ENCODE peak calls at places on chromosomes 1 and 21, in nine cellular contexts. One of them, this sample, is unnamed.

GRCh38 chr1:57162607-57163235 is 196.9 kb upstream of the C8B start:
- DNase-seq in activated T-helper 1 cell treated with anti-CD3 and anti-CD28 coated beads, Interleukin-2, amount 50 U/mL, for 16 hours: no peak
- DNase-seq in endothelial cell: no peak
- DNase-seq in Right ventricle myocardium superior: peak
- DNase-seq in cerebellar nuclear complex: peak
- DNase-seq in naive thymus-derived CD8-positive, alpha-beta T cell: no peak
- DNase-seq in mesothelial cell of epicardium: no peak
- DNase-seq in cardiac muscle cell: no peak
- DNase-seq in HTR-8/SVneo: no peak
- DNase-seq in this sample: no peak

GRCh38 chr21:41923641-41924342 is 30.0 kb downstream of the C2CD2 start:
- DNase-seq in activated T-helper 1 cell treated with anti-CD3 and anti-CD28 coated beads, Interleukin-2, amount 50 U/mL, for 16 hours: no peak
- DNase-seq in endothelial cell: no peak
- DNase-seq in Right ventricle myocardium superior: no peak
- DNase-seq in cerebellar nuclear complex: no peak
- DNase-seq in naive thymus-derived CD8-positive, alpha-beta T cell: peak
- DNase-seq in mesothelial cell of epicardium: no peak
- DNase-seq in cardiac muscle cell: peak
- DNase-seq in HTR-8/SVneo: no peak
- DNase-seq in this sample: no peak

GRCh38 chr1:211541715-211542477 is 37.1 kb downstream of the SLC30A1 start:
- DNase-seq in activated T-helper 1 cell treated with anti-CD3 and anti-CD28 coated beads, Interleukin-2, amount 50 U/mL, for 16 hours: no peak
- DNase-seq in endothelial cell: no peak
- DNase-seq in Right ventricle myocardium superior: no peak
- DNase-seq in cerebellar nuclear complex: no peak
- DNase-seq in naive thymus-derived CD8-positive, alpha-beta T cell: no peak
- DNase-seq in mesothelial cell of epicardium: no peak
- DNase-seq in cardiac muscle cell: peak
- DNase-seq in HTR-8/SVneo: no peak
- DNase-seq in this sample: no peak

GRCh38 chr1:77494036-77494435 is 188.4 kb downstream of the ZZZ3 start:
- DNase-seq in activated T-helper 1 cell treated with anti-CD3 and anti-CD28 coated beads, Interleukin-2, amount 50 U/mL, for 16 hours: no peak
- DNase-seq in endothelial cell: no peak
- DNase-seq in Right ventricle myocardium superior: no peak
- DNase-seq in cerebellar nuclear complex: no peak
- DNase-seq in naive thymus-derived CD8-positive, alpha-beta T cell: no peak
- DNase-seq in mesothelial cell of epicardium: no peak
- DNase-seq in cardiac muscle cell: no peak
- DNase-seq in HTR-8/SVneo: no peak
- DNase-seq in this sample: no peak

GRCh38 chr1:180580237-180580636 is 21.5 kb downstream of the OVAAL start:
- DNase-seq in activated T-helper 1 cell treated with anti-CD3 and anti-CD28 coated beads, Interleukin-2, amount 50 U/mL, for 16 hours: no peak
- DNase-seq in endothelial cell: no peak
- DNase-seq in Right ventricle myocardium superior: no peak
- DNase-seq in cerebellar nuclear complex: no peak
- DNase-seq in naive thymus-derived CD8-positive, alpha-beta T cell: no peak
- DNase-seq in mesothelial cell of epicardium: no peak
- DNase-seq in cardiac muscle cell: no peak
- DNase-seq in HTR-8/SVneo: no peak
- DNase-seq in this sample: no peak

GRCh38 chr1:59128784-59129227 is 168.1 kb upstream of the FGGY start:
- DNase-seq in activated T-helper 1 cell treated with anti-CD3 and anti-CD28 coated beads, Interleukin-2, amount 50 U/mL, for 16 hours: no peak
- DNase-seq in endothelial cell: no peak
- DNase-seq in Right ventricle myocardium superior: no peak
- DNase-seq in cerebellar nuclear complex: no peak
- DNase-seq in naive thymus-derived CD8-positive, alpha-beta T cell: no peak
- DNase-seq in mesothelial cell of epicardium: no peak
- DNase-seq in cardiac muscle cell: peak
- DNase-seq in HTR-8/SVneo: peak
- DNase-seq in this sample: no peak

GRCh38 chr1:53631622-53632310 is 107.2 kb downstream of the GLIS1 start:
- DNase-seq in activated T-helper 1 cell treated with anti-CD3 and anti-CD28 coated beads, Interleukin-2, amount 50 U/mL, for 16 hours: no peak
- DNase-seq in endothelial cell: no peak
- DNase-seq in Right ventricle myocardium superior: no peak
- DNase-seq in cerebellar nuclear complex: no peak
- DNase-seq in naive thymus-derived CD8-positive, alpha-beta T cell: no peak
- DNase-seq in mesothelial cell of epicardium: no peak
- DNase-seq in cardiac muscle cell: no peak
- DNase-seq in HTR-8/SVneo: no peak
- DNase-seq in this sample: no peak

GRCh38 chr1:174812026-174812425 is 187.7 kb upstream of the CACYBP start:
- DNase-seq in activated T-helper 1 cell treated with anti-CD3 and anti-CD28 coated beads, Interleukin-2, amount 50 U/mL, for 16 hours: no peak
- DNase-seq in endothelial cell: no peak
- DNase-seq in Right ventricle myocardium superior: no peak
- DNase-seq in cerebellar nuclear complex: no peak
- DNase-seq in naive thymus-derived CD8-positive, alpha-beta T cell: no peak
- DNase-seq in mesothelial cell of epicardium: no peak
- DNase-seq in cardiac muscle cell: no peak
- DNase-seq in HTR-8/SVneo: no peak
- DNase-seq in this sample: no peak

GRCh38 chr1:167221126-167221803 is 579 bp downstream of the POU2F1 start:
- DNase-seq in activated T-helper 1 cell treated with anti-CD3 and anti-CD28 coated beads, Interleukin-2, amount 50 U/mL, for 16 hours: peak
- DNase-seq in endothelial cell: peak
- DNase-seq in Right ventricle myocardium superior: peak
- DNase-seq in cerebellar nuclear complex: no peak
- DNase-seq in naive thymus-derived CD8-positive, alpha-beta T cell: no peak
- DNase-seq in mesothelial cell of epicardium: peak
- DNase-seq in cardiac muscle cell: peak
- DNase-seq in HTR-8/SVneo: no peak
- DNase-seq in this sample: no peak

GRCh38 chr1:244450597-244451538 is 841 bp downstream of the ADSS2 start:
- DNase-seq in activated T-helper 1 cell treated with anti-CD3 and anti-CD28 coated beads, Interleukin-2, amount 50 U/mL, for 16 hours: peak
- DNase-seq in endothelial cell: peak
- DNase-seq in Right ventricle myocardium superior: peak
- DNase-seq in cerebellar nuclear complex: no peak
- DNase-seq in naive thymus-derived CD8-positive, alpha-beta T cell: peak
- DNase-seq in mesothelial cell of epicardium: peak
- DNase-seq in cardiac muscle cell: peak
- DNase-seq in HTR-8/SVneo: peak
- DNase-seq in this sample: no peak

GRCh38 chr1:231971397-231972233 is 345.0 kb downstream of the DISC1 start:
- DNase-seq in activated T-helper 1 cell treated with anti-CD3 and anti-CD28 coated beads, Interleukin-2, amount 50 U/mL, for 16 hours: no peak
- DNase-seq in endothelial cell: no peak
- DNase-seq in Right ventricle myocardium superior: no peak
- DNase-seq in cerebellar nuclear complex: no peak
- DNase-seq in naive thymus-derived CD8-positive, alpha-beta T cell: no peak
- DNase-seq in mesothelial cell of epicardium: no peak
- DNase-seq in cardiac muscle cell: peak
- DNase-seq in HTR-8/SVneo: no peak
- DNase-seq in this sample: no peak

GRCh38 chr1:232012773-232013386 is 386.3 kb downstream of the DISC1 start:
- DNase-seq in activated T-helper 1 cell treated with anti-CD3 and anti-CD28 coated beads, Interleukin-2, amount 50 U/mL, for 16 hours: no peak
- DNase-seq in endothelial cell: no peak
- DNase-seq in Right ventricle myocardium superior: peak
- DNase-seq in cerebellar nuclear complex: no peak
- DNase-seq in naive thymus-derived CD8-positive, alpha-beta T cell: no peak
- DNase-seq in mesothelial cell of epicardium: no peak
- DNase-seq in cardiac muscle cell: peak
- DNase-seq in HTR-8/SVneo: no peak
- DNase-seq in this sample: no peak

GRCh38 chr1:36160949-36161485 is 5.1 kb downstream of the MAP7D1 start:
- DNase-seq in activated T-helper 1 cell treated with anti-CD3 and anti-CD28 coated beads, Interleukin-2, amount 50 U/mL, for 16 hours: peak
- DNase-seq in endothelial cell: peak
- DNase-seq in Right ventricle myocardium superior: peak
- DNase-seq in cerebellar nuclear complex: no peak
- DNase-seq in naive thymus-derived CD8-positive, alpha-beta T cell: peak
- DNase-seq in mesothelial cell of epicardium: no peak
- DNase-seq in cardiac muscle cell: peak
- DNase-seq in HTR-8/SVneo: peak
- DNase-seq in this sample: no peak

GRCh38 chr21:45477176-45478114 is 64.8 kb downstream of the SLC19A1 start:
- DNase-seq in activated T-helper 1 cell treated with anti-CD3 and anti-CD28 coated beads, Interleukin-2, amount 50 U/mL, for 16 hours: no peak
- DNase-seq in endothelial cell: no peak
- DNase-seq in Right ventricle myocardium superior: no peak
- DNase-seq in cerebellar nuclear complex: no peak
- DNase-seq in naive thymus-derived CD8-positive, alpha-beta T cell: no peak
- DNase-seq in mesothelial cell of epicardium: no peak
- DNase-seq in cardiac muscle cell: no peak
- DNase-seq in HTR-8/SVneo: no peak
- DNase-seq in this sample: no peak

GRCh38 chr1:4105300-4105880 is 205.3 kb upstream of the C1orf174 start:
- DNase-seq in activated T-helper 1 cell treated with anti-CD3 and anti-CD28 coated beads, Interleukin-2, amount 50 U/mL, for 16 hours: no peak
- DNase-seq in endothelial cell: no peak
- DNase-seq in Right ventricle myocardium superior: no peak
- DNase-seq in cerebellar nuclear complex: no peak
- DNase-seq in naive thymus-derived CD8-positive, alpha-beta T cell: no peak
- DNase-seq in mesothelial cell of epicardium: no peak
- DNase-seq in cardiac muscle cell: no peak
- DNase-seq in HTR-8/SVneo: no peak
- DNase-seq in this sample: no peak

GRCh38 chr1:32372149-32372756 is 9.9 kb downstream of the TSSK3 start:
- DNase-seq in activated T-helper 1 cell treated with anti-CD3 and anti-CD28 coated beads, Interleukin-2, amount 50 U/mL, for 16 hours: no peak
- DNase-seq in endothelial cell: no peak
- DNase-seq in Right ventricle myocardium superior: peak
- DNase-seq in cerebellar nuclear complex: no peak
- DNase-seq in naive thymus-derived CD8-positive, alpha-beta T cell: peak
- DNase-seq in mesothelial cell of epicardium: no peak
- DNase-seq in cardiac muscle cell: no peak
- DNase-seq in HTR-8/SVneo: no peak
- DNase-seq in this sample: no peak

GRCh38 chr1:117370071-117370470 is 2.8 kb downstream of the MAN1A2 start:
- DNase-seq in activated T-helper 1 cell treated with anti-CD3 and anti-CD28 coated beads, Interleukin-2, amount 50 U/mL, for 16 hours: no peak
- DNase-seq in endothelial cell: no peak
- DNase-seq in Right ventricle myocardium superior: no peak
- DNase-seq in cerebellar nuclear complex: no peak
- DNase-seq in naive thymus-derived CD8-positive, alpha-beta T cell: no peak
- DNase-seq in mesothelial cell of epicardium: no peak
- DNase-seq in cardiac muscle cell: peak
- DNase-seq in HTR-8/SVneo: no peak
- DNase-seq in this sample: no peak

GRCh38 chr1:40824591-40825429 is 37.4 kb downstream of the CITED4 start:
- DNase-seq in activated T-helper 1 cell treated with anti-CD3 and anti-CD28 coated beads, Interleukin-2, amount 50 U/mL, for 16 hours: no peak
- DNase-seq in endothelial cell: no peak
- DNase-seq in Right ventricle myocardium superior: no peak
- DNase-seq in cerebellar nuclear complex: no peak
- DNase-seq in naive thymus-derived CD8-positive, alpha-beta T cell: no peak
- DNase-seq in mesothelial cell of epicardium: no peak
- DNase-seq in cardiac muscle cell: peak
- DNase-seq in HTR-8/SVneo: no peak
- DNase-seq in this sample: no peak

GRCh38 chr1:198496216-198497143 is 44.0 kb downstream of the ATP6V1G3 start:
- DNase-seq in activated T-helper 1 cell treated with anti-CD3 and anti-CD28 coated beads, Interleukin-2, amount 50 U/mL, for 16 hours: no peak
- DNase-seq in endothelial cell: no peak
- DNase-seq in Right ventricle myocardium superior: no peak
- DNase-seq in cerebellar nuclear complex: no peak
- DNase-seq in naive thymus-derived CD8-positive, alpha-beta T cell: no peak
- DNase-seq in mesothelial cell of epicardium: no peak
- DNase-seq in cardiac muscle cell: peak
- DNase-seq in HTR-8/SVneo: no peak
- DNase-seq in this sample: no peak

GRCh38 chr1:85490270-85490669 is 25.3 kb upstream of the DDAH1 start:
- DNase-seq in activated T-helper 1 cell treated with anti-CD3 and anti-CD28 coated beads, Interleukin-2, amount 50 U/mL, for 16 hours: no peak
- DNase-seq in endothelial cell: no peak
- DNase-seq in Right ventricle myocardium superior: no peak
- DNase-seq in cerebellar nuclear complex: no peak
- DNase-seq in naive thymus-derived CD8-positive, alpha-beta T cell: no peak
- DNase-seq in mesothelial cell of epicardium: no peak
- DNase-seq in cardiac muscle cell: no peak
- DNase-seq in HTR-8/SVneo: no peak
- DNase-seq in this sample: no peak

GRCh38 chr1:183962903-183963302 is 74.6 kb downstream of the COLGALT2 start:
- DNase-seq in activated T-helper 1 cell treated with anti-CD3 and anti-CD28 coated beads, Interleukin-2, amount 50 U/mL, for 16 hours: no peak
- DNase-seq in endothelial cell: no peak
- DNase-seq in Right ventricle myocardium superior: no peak
- DNase-seq in cerebellar nuclear complex: no peak
- DNase-seq in naive thymus-derived CD8-positive, alpha-beta T cell: no peak
- DNase-seq in mesothelial cell of epicardium: no peak
- DNase-seq in cardiac muscle cell: no peak
- DNase-seq in HTR-8/SVneo: no peak
- DNase-seq in this sample: no peak

GRCh38 chr1:217943361-217943760 is 312.2 kb downstream of the SPATA17 start:
- DNase-seq in activated T-helper 1 cell treated with anti-CD3 and anti-CD28 coated beads, Interleukin-2, amount 50 U/mL, for 16 hours: no peak
- DNase-seq in endothelial cell: no peak
- DNase-seq in Right ventricle myocardium superior: no peak
- DNase-seq in cerebellar nuclear complex: no peak
- DNase-seq in naive thymus-derived CD8-positive, alpha-beta T cell: no peak
- DNase-seq in mesothelial cell of epicardium: no peak
- DNase-seq in cardiac muscle cell: no peak
- DNase-seq in HTR-8/SVneo: no peak
- DNase-seq in this sample: no peak

GRCh38 chr1:54421101-54421504 is 14.9 kb upstream of the SSBP3 start:
- DNase-seq in activated T-helper 1 cell treated with anti-CD3 and anti-CD28 coated beads, Interleukin-2, amount 50 U/mL, for 16 hours: no peak
- DNase-seq in endothelial cell: no peak
- DNase-seq in Right ventricle myocardium superior: no peak
- DNase-seq in cerebellar nuclear complex: no peak
- DNase-seq in naive thymus-derived CD8-positive, alpha-beta T cell: no peak
- DNase-seq in mesothelial cell of epicardium: no peak
- DNase-seq in cardiac muscle cell: no peak
- DNase-seq in HTR-8/SVneo: no peak
- DNase-seq in this sample: no peak

GRCh38 chr21:38807481-38807880 is 1.8 kb downstream of the ETS2 start:
- DNase-seq in activated T-helper 1 cell treated with anti-CD3 and anti-CD28 coated beads, Interleukin-2, amount 50 U/mL, for 16 hours: no peak
- DNase-seq in endothelial cell: no peak
- DNase-seq in Right ventricle myocardium superior: no peak
- DNase-seq in cerebellar nuclear complex: no peak
- DNase-seq in naive thymus-derived CD8-positive, alpha-beta T cell: no peak
- DNase-seq in mesothelial cell of epicardium: no peak
- DNase-seq in cardiac muscle cell: no peak
- DNase-seq in HTR-8/SVneo: no peak
- DNase-seq in this sample: no peak

This sample was measured in D721Med.